ENCODE peak calls at places on chromosome 14, in five cellular contexts. E, B, F, K and H are unnamed samples.
A peak's percentile ranks its signal among the peaks of the same experiment; 100 is the strongest.

GRCh38 chr14:96267336-96267735 is 11.3 kb downstream of the BDKRB1 start:
- DNase-seq in B (no peak), E (no peak), K (no peak), F (peak; percentile 91), H (no peak)

GRCh38 chr14:93017341-93017797 is 94.4 kb downstream of the CHGA start:
- DNase-seq in K (no peak), E (peak; percentile 80), B (peak; percentile 60), F (no peak), H (no peak)

GRCh38 chr14:97033556-97034081 is 236.4 kb downstream of the VRK1 start:
- DNase-seq in K (no peak), E (no peak), B (no peak), F (no peak), H (no peak)

GRCh38 chr14:102776761-102777710 is at the start of gene TRAF3:
- DNase-seq in E (peak; percentile 70), K (peak; percentile 54), F (no peak), B (peak; percentile 69), H (peak; percentile 87)

GRCh38 chr14:93571275-93571674 is 140.5 kb downstream of the UNC79 start:
- DNase-seq in B (no peak), F (no peak), K (no peak), E (no peak), H (no peak)

GRCh38 chr14:60508707-60509437 is at the start of gene SIX6:
- DNase-seq in B (peak; percentile 39), E (no peak), F (no peak), K (no peak), H (no peak)

GRCh38 chr14:92744198-92744597 is 4.2 kb downstream of the LGMN start:
- DNase-seq in E (no peak), B (no peak), K (no peak), F (no peak), H (no peak)

GRCh38 chr14:57871487-57872080 is 5.7 kb upstream of the SLC35F4 start:
- DNase-seq in F (no peak), K (no peak), B (no peak), E (no peak), H (no peak)

GRCh38 chr14:39267592-39268112 is 33.9 kb downstream of the MIA2 start:
- DNase-seq in K (no peak), F (no peak), B (no peak), E (no peak), H (no peak)

GRCh38 chr14:28879571-28879970 is 113.0 kb downstream of the FOXG1 start:
- DNase-seq in F (no peak), B (no peak), K (no peak), E (no peak), H (no peak)

GRCh38 chr14:66121859-66122258 is 364.3 kb upstream of the CCDC196 start:
- DNase-seq in K (no peak), E (no peak), B (no peak), F (no peak), H (no peak)
- TF ChIP-seq CTCF in K (no peak), E (no peak), B (no peak), F (no peak), H (no peak)

DNA sequence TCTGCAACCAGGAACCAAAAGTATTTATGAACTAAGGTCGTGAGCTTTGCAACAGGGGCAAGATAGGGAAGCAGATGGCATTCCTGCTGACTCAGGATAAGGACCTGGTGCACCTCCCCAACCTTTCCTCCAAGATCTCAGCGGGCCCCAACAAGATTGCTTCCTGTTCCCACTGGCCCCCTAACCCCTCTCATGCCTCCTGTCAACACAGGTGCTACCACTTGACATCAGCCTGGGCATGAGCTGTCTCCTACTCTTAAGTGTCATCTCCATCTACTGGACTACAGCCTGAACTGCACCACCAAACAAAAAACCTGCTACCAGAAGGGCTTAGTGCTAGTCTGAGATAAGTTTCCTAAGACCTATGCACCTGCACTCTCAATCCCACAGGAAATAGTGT is 32.7 kb downstream of the MED6 start:
- DNase-seq in E (no peak), K (peak; percentile 23), F (no peak), B (no peak), H (no peak)
- TF ChIP-seq CTCF in E (no peak), K (peak; percentile 26), F (no peak), B (peak; percentile 37), H (no peak)

GRCh38 chr14:106586098-106586704 is 1059.8 kb downstream of the TMEM121 start:
- DNase-seq in F (no peak), B (no peak), E (peak; percentile 42), K (peak; percentile 51), H (peak; percentile 60)
- TF ChIP-seq CTCF in F (no peak), B (no peak), E (no peak), K (peak; percentile 53), H (no peak)

GRCh38 chr14:76486251-76486743 is 110.4 kb downstream of the ESRRB start:
- DNase-seq in K (no peak), B (no peak), E (no peak), F (no peak), H (no peak)

GRCh38 chr14:76484355-76484754 is 108.4 kb downstream of the ESRRB start:
- DNase-seq in E (no peak), F (no peak), B (no peak), K (no peak), H (no peak)

DNA sequence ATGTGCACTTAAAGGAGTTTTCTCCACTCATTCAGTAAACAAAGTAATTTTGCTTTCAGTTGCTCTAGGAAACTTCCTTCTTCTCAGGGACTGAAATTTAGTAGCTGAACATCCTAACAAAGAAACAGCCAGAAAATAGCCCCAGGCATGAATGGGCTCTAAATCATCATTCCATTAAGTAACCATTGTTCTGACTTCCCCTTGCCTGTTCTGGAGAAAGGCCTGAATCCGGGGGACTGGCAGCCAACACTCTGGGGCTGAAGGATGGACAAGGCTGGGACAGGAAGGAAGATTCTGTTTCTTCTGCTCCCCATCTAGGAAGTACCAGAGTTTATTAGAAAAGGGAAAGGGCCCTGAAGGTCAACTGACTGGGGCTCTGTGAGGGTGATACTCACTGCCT is 104.5 kb downstream of the ESRRB start:
- DNase-seq in K (no peak), F (no peak), B (no peak), E (no peak), H (no peak)
- TF ChIP-seq CTCF in K (no peak), F (no peak), B (no peak), E (no peak), H (no peak)

GRCh38 chr14:21861153-21861552 is 187.5 kb upstream of the OR4E1 start:
- DNase-seq in K (no peak), E (no peak), B (no peak), F (no peak), H (no peak)

GRCh38 chr14:21863289-21863688 is 189.7 kb upstream of the OR4E1 start:
- DNase-seq in K (no peak), B (no peak), E (no peak), F (no peak), H (no peak)

GRCh38 chr14:21860172-21860571 is 186.6 kb upstream of the OR4E1 start:
- DNase-seq in B (no peak), F (no peak), K (no peak), E (no peak), H (no peak)
- TF ChIP-seq CTCF in B (no peak), F (no peak), K (peak; percentile 14), E (no peak), H (no peak)

GRCh38 chr14:37170237-37170636 is 2.2 kb downstream of the SLC25A21 start:
- DNase-seq in F (no peak), B (no peak), K (no peak), E (no peak), H (no peak)

GRCh38 chr14:37171678-37172023 is 755 bp downstream of the SLC25A21 start:
- DNase-seq in F (no peak), B (no peak), E (no peak), K (no peak), H (no peak)

GRCh38 chr14:37170993-37171392 is 1.4 kb downstream of the SLC25A21 start:
- DNase-seq in F (no peak), K (no peak), E (no peak), B (no peak), H (no peak)

GRCh38 chr14:37172936-37173613 is 669 bp upstream of the SLC25A21 start:
- DNase-seq in K (no peak), F (no peak), E (no peak), B (no peak), H (no peak)

GRCh38 chr14:37172024-37172869 is at the start of gene SLC25A21:
- DNase-seq in K (peak; percentile 74), E (peak; percentile 77), F (peak; percentile 93), B (peak; percentile 69), H (no peak)
- TF ChIP-seq CTCF in K (no peak), E (no peak), F (no peak), B (no peak), H (no peak)